ENCODE peak calls at places on chromosomes 12 and 14, in four cellular contexts. H is ovary, A is body of pancreas, J is uterus. T is an unnamed sample. For H3K4me1, the result is how much of the 10 kb centered on the place peaks cover.

GRCh38 chr14:76776306-76777251 is 15.3 kb downstream of the VASH1 start:
- DNase-seq in H (no peak), A (peak), J (no peak), T (peak)

GRCh38 chr12:59320112-59320511 is 275.7 kb upstream of the SLC16A7 start:
- DNase-seq in H (no peak), A (no peak), J (no peak), T (no peak)

GRCh38 chr12:58455146-58455545 is 465.2 kb downstream of the LRIG3 start:
- DNase-seq in H (no peak), A (no peak), J (no peak), T (no peak)

GRCh38 chr14:67221248-67221981 is 19.8 kb upstream of the PALS1 start:
- DNase-seq in H (no peak), A (no peak), J (no peak), T (no peak)

GRCh38 chr14:96592591-96593388 is 90.6 kb downstream of the PAPOLA start:
- DNase-seq in H (peak), A (peak), J (no peak), T (no peak)

GRCh38 chr12:67193705-67194104 is 75.5 kb upstream of the CAND1 start:
- DNase-seq in H (no peak), A (no peak), J (no peak), T (no peak)

GRCh38 chr14:31060253-31060875 is 34.2 kb upstream of the STRN3 start:
- DNase-seq in H (no peak), A (no peak), J (no peak), T (no peak)

GRCh38 chr12:84357314-84357713 is 555.3 kb downstream of the SLC6A15 start:
- DNase-seq in H (no peak), A (no peak), J (no peak), T (no peak)

GRCh38 chr14:20001863-20002262 is at the start of gene OR4Q2:
- DNase-seq in H (no peak), A (no peak), J (no peak), T (no peak)

GRCh38 chr14:104731249-104731924 is 7.4 kb downstream of the ADSS1 start:
- DNase-seq in H (no peak), A (no peak), J (no peak), T (no peak)

GRCh38 chr12:12681061-12681765 is 14.8 kb downstream of the GPR19 start:
- DNase-seq in H (no peak), A (no peak), J (no peak), T (no peak)

GRCh38 chr12:19739195-19739776 is 300.0 kb downstream of the AEBP2 start:
- DNase-seq in H (no peak), A (peak), J (peak), T (no peak)

GRCh38 chr14:99181246-99181645 is 90.8 kb downstream of the BCL11B start:
- DNase-seq in H (no peak), A (no peak), J (no peak), T (no peak)

GRCh38 chr12:96044017-96044985 is 8.9 kb upstream of the LTA4H start:
- DNase-seq in H (no peak), A (no peak), J (no peak), T (no peak)

GRCh38 chr14:75969126-75969525 is 12.7 kb downstream of the TGFB3 start:
- DNase-seq in H (no peak), A (no peak), J (no peak), T (no peak)

GRCh38 chr12:132196038-132196872 is 52.0 kb downstream of the NOC4L start:
- DNase-seq in H (no peak), A (no peak), J (no peak), T (no peak)

GRCh38 chr14:91038439-91038838 is 22.0 kb downstream of the RPS6KA5 start:
- DNase-seq in H (no peak), A (no peak), J (peak), T (no peak)

GRCh38 chr12:4506870-4507269 is 31.8 kb upstream of the RAD51AP1 start:
- DNase-seq in H (no peak), A (no peak), J (no peak), T (no peak)

GRCh38 chr12:91704446-91704845 is 441.2 kb downstream of the BTG1 start:
- DNase-seq in H (no peak), A (no peak), J (no peak), T (no peak)

GRCh38 chr12:55673638-55674037 is 34.1 kb downstream of the ITGA7 start:
- DNase-seq in H (no peak), A (no peak), J (no peak), T (peak)

GRCh38 chr12:53500776-53501614 is at the start of gene TARBP2:
- DNase-seq in H (peak), A (peak), J (peak), T (peak)

GRCh38 chr12:53502983-53503728 is 2.1 kb downstream of the TARBP2 start:
- DNase-seq in H (peak), A (no peak), J (peak), T (no peak)

GRCh38 chr12:53504004-53504920 is 3.0 kb downstream of the NPFF start:
- DNase-seq in H (no peak), A (no peak), J (no peak), T (peak)

GRCh38 chr12:53501615-53502181 is 615 bp downstream of the TARBP2 start:
- DNase-seq in H (no peak), A (no peak), J (no peak), T (peak)

DNA sequence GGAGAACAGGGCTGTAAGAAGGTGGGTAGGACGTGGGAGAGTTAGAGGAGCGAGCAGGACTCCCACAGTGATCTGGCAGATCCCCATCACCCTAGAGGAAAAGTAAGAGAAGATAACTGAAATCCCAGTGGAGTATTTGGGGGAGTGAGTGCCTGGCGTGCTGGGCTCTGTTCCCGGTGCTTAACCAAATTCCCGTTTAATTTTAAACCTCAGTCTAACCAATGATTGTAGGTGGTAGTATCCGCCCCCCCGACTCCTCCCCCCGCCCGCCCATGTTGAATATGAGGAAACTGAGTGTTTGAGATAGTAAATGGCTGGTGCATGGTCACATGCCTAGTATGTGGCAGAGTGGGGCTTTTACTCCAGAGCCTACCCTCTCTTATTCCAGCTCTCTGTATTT is 1.2 kb downstream of the TARBP2 start:
- DNase-seq in H (peak), A (no peak), J (peak), T (no peak)
- H3K27ac ChIP-seq in H (peak), A (peak), J (peak), T (no peak)

DNA sequence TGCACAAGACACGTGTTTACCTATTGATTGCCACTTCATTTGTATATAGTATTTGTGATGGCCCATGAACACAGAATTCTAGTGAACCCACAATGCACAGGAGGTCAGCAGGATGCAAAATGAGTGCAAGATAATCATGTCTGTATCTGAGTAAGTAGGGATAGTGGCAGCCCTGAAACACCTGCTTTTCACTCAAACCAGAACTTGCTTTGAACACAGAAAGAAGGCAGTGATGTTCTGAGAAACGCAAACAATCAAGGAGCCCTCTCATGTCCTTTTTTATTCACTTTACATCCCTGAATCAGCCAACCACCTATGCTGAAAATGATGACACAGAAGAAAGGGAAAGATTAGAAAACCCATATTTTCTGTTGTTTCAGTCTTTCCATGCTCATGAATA is 170.4 kb upstream of the AVPR1A start:
- DNase-seq in H (no peak), A (no peak), J (no peak), T (no peak)
- H3K4me1 ChIP-seq in H (under half), A (under half), J (under half), T (under half)

GRCh38 chr14:52313903-52314481 is at the start of gene PTGER2:
- DNase-seq in H (peak), A (peak), J (peak), T (peak)
- TF ChIP-seq POLR2A in H (no peak), A (no peak), J (peak), T (peak)

GRCh38 chr14:50887476-50887875 is 15.6 kb downstream of the ABHD12B start:
- DNase-seq in H (no peak), A (no peak), J (no peak), T (no peak)

GRCh38 chr14:50883827-50884197 is 12.0 kb downstream of the ABHD12B start:
- DNase-seq in H (no peak), A (no peak), J (no peak), T (no peak)

DNA sequence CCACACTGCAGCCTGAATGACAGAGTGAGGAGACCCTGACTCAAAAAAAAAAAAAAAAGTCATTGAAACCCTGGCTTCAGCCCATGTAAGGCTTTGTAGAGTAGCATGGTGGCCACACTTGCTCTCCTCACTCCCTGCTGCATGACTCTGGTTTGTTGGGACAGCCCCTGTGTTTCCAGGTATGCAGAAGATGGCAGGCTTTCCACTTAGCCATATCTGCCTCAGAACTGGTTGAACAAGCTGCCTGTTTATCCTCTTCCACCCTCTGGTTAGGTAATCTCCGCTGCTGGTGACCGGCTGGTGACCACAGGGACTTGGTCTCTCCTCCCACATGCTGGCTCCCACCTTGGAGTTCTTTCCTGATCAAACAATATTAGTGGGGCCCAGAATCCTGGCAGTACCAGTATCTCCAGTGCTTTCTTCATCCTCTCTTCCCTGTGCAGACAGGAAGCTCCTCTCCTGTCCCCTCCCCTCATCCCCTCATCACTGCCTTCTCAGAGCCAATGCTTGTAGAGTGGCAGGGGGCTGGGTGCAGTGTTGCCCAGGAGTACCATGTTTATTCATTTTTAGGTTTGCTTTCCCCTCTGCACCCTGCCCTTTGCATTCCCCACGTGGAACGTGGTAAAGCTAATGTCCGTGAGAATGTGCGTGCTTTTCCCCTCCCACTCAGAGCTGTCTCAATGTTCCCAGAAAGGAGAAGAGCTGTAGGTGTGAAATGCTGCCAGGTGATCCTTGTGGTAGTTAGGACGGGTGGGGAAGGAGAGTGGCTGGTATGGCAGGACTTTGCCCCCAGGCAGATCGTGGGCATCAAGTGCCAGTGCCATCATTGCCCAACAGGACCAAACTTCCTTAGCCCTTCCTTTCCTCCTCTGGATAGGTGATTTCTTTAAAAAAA is 11.3 kb downstream of the ABHD12B start:
- DNase-seq in H (no peak), A (no peak), J (no peak), T (no peak)
- H3K27ac ChIP-seq in H (no peak), A (no peak), J (no peak), T (no peak)

T was measured in right lobe of liver.